ENCODE peak calls at places on chromosomes 3 and 15, in nine cellular contexts. One of them, this sample, is unnamed.
A peak's percentile ranks its signal among the peaks of the same experiment; 100 is the strongest.

GRCh38 chr3:168360993-168361392 is 265.3 kb upstream of the GOLIM4 start:
- DNase-seq in WTC11: no peak
- DNase-seq in nephron progenitor cell: no peak
- DNase-seq in B cell: no peak
- DNase-seq in spleen: no peak
- DNase-seq in activated CD8-positive, alpha-beta T cell treated with anti-CD3 and anti-CD28 coated beads for 36 hours: no peak
- DNase-seq in RWPE1: no peak
- DNase-seq in heart left ventricle: no peak
- DNase-seq in fibroblast of mammary gland: no peak
- DNase-seq in this sample: no peak

GRCh38 chr15:25691544-25692430 is 171.3 kb downstream of the ATP10A start:
- DNase-seq in B cell: no peak
- DNase-seq in RWPE1: no peak
- DNase-seq in nephron progenitor cell: no peak
- DNase-seq in fibroblast of mammary gland: peak; percentile 59
- DNase-seq in activated CD8-positive, alpha-beta T cell treated with anti-CD3 and anti-CD28 coated beads for 36 hours: no peak
- DNase-seq in spleen: peak; percentile 39
- DNase-seq in heart left ventricle: no peak
- DNase-seq in WTC11: no peak
- DNase-seq in this sample: no peak

GRCh38 chr15:62035256-62035908 is 24.9 kb downstream of the VPS13C start:
- DNase-seq in activated CD8-positive, alpha-beta T cell treated with anti-CD3 and anti-CD28 coated beads for 36 hours: no peak
- DNase-seq in RWPE1: peak; percentile 44
- DNase-seq in spleen: no peak
- DNase-seq in B cell: no peak
- DNase-seq in heart left ventricle: no peak
- DNase-seq in WTC11: no peak
- DNase-seq in nephron progenitor cell: no peak
- DNase-seq in fibroblast of mammary gland: peak; percentile 76
- DNase-seq in this sample: no peak

GRCh38 chr15:85037617-85038016 is 56.0 kb downstream of the PDE8A start:
- DNase-seq in heart left ventricle: no peak
- DNase-seq in activated CD8-positive, alpha-beta T cell treated with anti-CD3 and anti-CD28 coated beads for 36 hours: no peak
- DNase-seq in spleen: no peak
- DNase-seq in B cell: no peak
- DNase-seq in WTC11: no peak
- DNase-seq in RWPE1: no peak
- DNase-seq in nephron progenitor cell: no peak
- DNase-seq in fibroblast of mammary gland: no peak
- DNase-seq in this sample: no peak

GRCh38 chr15:68666120-68666811 is 87.5 kb downstream of the CORO2B start:
- DNase-seq in heart left ventricle: no peak
- DNase-seq in nephron progenitor cell: no peak
- DNase-seq in spleen: peak; percentile 36
- DNase-seq in B cell: no peak
- DNase-seq in fibroblast of mammary gland: no peak
- DNase-seq in RWPE1: no peak
- DNase-seq in WTC11: peak; percentile 24
- DNase-seq in activated CD8-positive, alpha-beta T cell treated with anti-CD3 and anti-CD28 coated beads for 36 hours: no peak
- DNase-seq in this sample: no peak

GRCh38 chr3:112856537-112856936 is 9.9 kb upstream of the CD200R1L start:
- DNase-seq in spleen: no peak
- DNase-seq in B cell: peak; percentile 43
- DNase-seq in heart left ventricle: no peak
- DNase-seq in WTC11: no peak
- DNase-seq in RWPE1: no peak
- DNase-seq in fibroblast of mammary gland: no peak
- DNase-seq in activated CD8-positive, alpha-beta T cell treated with anti-CD3 and anti-CD28 coated beads for 36 hours: peak; percentile 17
- DNase-seq in nephron progenitor cell: no peak
- DNase-seq in this sample: no peak

GRCh38 chr3:38590521-38590920 is 59.0 kb downstream of the SCN5A start:
- DNase-seq in WTC11: no peak
- DNase-seq in RWPE1: no peak
- DNase-seq in spleen: no peak
- DNase-seq in nephron progenitor cell: no peak
- DNase-seq in activated CD8-positive, alpha-beta T cell treated with anti-CD3 and anti-CD28 coated beads for 36 hours: no peak
- DNase-seq in heart left ventricle: no peak
- DNase-seq in fibroblast of mammary gland: no peak
- DNase-seq in B cell: peak; percentile 28
- DNase-seq in this sample: no peak

GRCh38 chr15:45435124-45435903 is 57.0 kb upstream of the GATM start:
- DNase-seq in heart left ventricle: no peak
- DNase-seq in activated CD8-positive, alpha-beta T cell treated with anti-CD3 and anti-CD28 coated beads for 36 hours: no peak
- DNase-seq in nephron progenitor cell: no peak
- DNase-seq in WTC11: no peak
- DNase-seq in spleen: no peak
- DNase-seq in B cell: no peak
- DNase-seq in fibroblast of mammary gland: no peak
- DNase-seq in RWPE1: no peak
- DNase-seq in this sample: no peak

GRCh38 chr3:5565026-5565425 is 377.5 kb downstream of the EDEM1 start:
- DNase-seq in activated CD8-positive, alpha-beta T cell treated with anti-CD3 and anti-CD28 coated beads for 36 hours: no peak
- DNase-seq in RWPE1: no peak
- DNase-seq in WTC11: no peak
- DNase-seq in nephron progenitor cell: no peak
- DNase-seq in spleen: no peak
- DNase-seq in B cell: no peak
- DNase-seq in heart left ventricle: no peak
- DNase-seq in fibroblast of mammary gland: no peak
- DNase-seq in this sample: no peak

GRCh38 chr3:152071924-152072323 is 196.8 kb upstream of the MBNL1 start:
- DNase-seq in B cell: no peak
- DNase-seq in nephron progenitor cell: no peak
- DNase-seq in heart left ventricle: no peak
- DNase-seq in RWPE1: peak; percentile 45
- DNase-seq in fibroblast of mammary gland: peak; percentile 73
- DNase-seq in spleen: no peak
- DNase-seq in activated CD8-positive, alpha-beta T cell treated with anti-CD3 and anti-CD28 coated beads for 36 hours: peak; percentile 6
- DNase-seq in WTC11: no peak
- DNase-seq in this sample: peak; percentile 20

GRCh38 chr3:152079980-152080379 is 188.7 kb upstream of the MBNL1 start:
- DNase-seq in spleen: no peak
- DNase-seq in fibroblast of mammary gland: no peak
- DNase-seq in RWPE1: no peak
- DNase-seq in B cell: no peak
- DNase-seq in activated CD8-positive, alpha-beta T cell treated with anti-CD3 and anti-CD28 coated beads for 36 hours: no peak
- DNase-seq in WTC11: no peak
- DNase-seq in nephron progenitor cell: no peak
- DNase-seq in heart left ventricle: no peak
- DNase-seq in this sample: no peak

GRCh38 chr3:152071315-152071714 is 197.4 kb upstream of the MBNL1 start:
- DNase-seq in fibroblast of mammary gland: no peak
- DNase-seq in activated CD8-positive, alpha-beta T cell treated with anti-CD3 and anti-CD28 coated beads for 36 hours: no peak
- DNase-seq in WTC11: no peak
- DNase-seq in spleen: no peak
- DNase-seq in B cell: no peak
- DNase-seq in RWPE1: no peak
- DNase-seq in heart left ventricle: no peak
- DNase-seq in nephron progenitor cell: no peak
- DNase-seq in this sample: no peak

GRCh38 chr3:152073267-152073666 is 195.5 kb upstream of the MBNL1 start:
- DNase-seq in nephron progenitor cell: no peak
- DNase-seq in spleen: no peak
- DNase-seq in B cell: no peak
- DNase-seq in WTC11: no peak
- DNase-seq in activated CD8-positive, alpha-beta T cell treated with anti-CD3 and anti-CD28 coated beads for 36 hours: no peak
- DNase-seq in heart left ventricle: no peak
- DNase-seq in RWPE1: no peak
- DNase-seq in fibroblast of mammary gland: peak; percentile 69
- DNase-seq in this sample: no peak

GRCh38 chr3:152076148-152076547 is 192.6 kb upstream of the MBNL1 start:
- DNase-seq in nephron progenitor cell: no peak
- DNase-seq in B cell: no peak
- DNase-seq in WTC11: no peak
- DNase-seq in activated CD8-positive, alpha-beta T cell treated with anti-CD3 and anti-CD28 coated beads for 36 hours: no peak
- DNase-seq in heart left ventricle: no peak
- DNase-seq in spleen: no peak
- DNase-seq in fibroblast of mammary gland: peak; percentile 50
- DNase-seq in RWPE1: no peak
- DNase-seq in this sample: no peak
- TF ChIP-seq CTCF in nephron progenitor cell: no peak
- TF ChIP-seq CTCF in B cell: no peak
- TF ChIP-seq CTCF in WTC11: no peak
- TF ChIP-seq CTCF in activated CD8-positive, alpha-beta T cell treated with anti-CD3 and anti-CD28 coated beads for 36 hours: no peak
- TF ChIP-seq CTCF in heart left ventricle: no peak
- TF ChIP-seq CTCF in spleen: no peak
- TF ChIP-seq CTCF in fibroblast of mammary gland: peak; percentile 24
- TF ChIP-seq CTCF in RWPE1: no peak
- TF ChIP-seq CTCF in this sample: no peak

GRCh38 chr15:92069308-92070244 is 216.1 kb downstream of the SLCO3A1 start:
- DNase-seq in heart left ventricle: no peak
- DNase-seq in activated CD8-positive, alpha-beta T cell treated with anti-CD3 and anti-CD28 coated beads for 36 hours: peak; percentile 61
- DNase-seq in RWPE1: peak; percentile 91
- DNase-seq in spleen: no peak
- DNase-seq in nephron progenitor cell: no peak
- DNase-seq in B cell: no peak
- DNase-seq in fibroblast of mammary gland: peak; percentile 84
- DNase-seq in WTC11: no peak
- DNase-seq in this sample: peak; percentile 13

GRCh38 chr15:92074161-92074560 is 220.7 kb downstream of the SLCO3A1 start:
- DNase-seq in RWPE1: no peak
- DNase-seq in fibroblast of mammary gland: no peak
- DNase-seq in WTC11: no peak
- DNase-seq in B cell: no peak
- DNase-seq in spleen: no peak
- DNase-seq in nephron progenitor cell: no peak
- DNase-seq in activated CD8-positive, alpha-beta T cell treated with anti-CD3 and anti-CD28 coated beads for 36 hours: no peak
- DNase-seq in heart left ventricle: no peak
- DNase-seq in this sample: no peak

GRCh38 chr15:92073044-92073785 is 219.7 kb downstream of the SLCO3A1 start:
- DNase-seq in activated CD8-positive, alpha-beta T cell treated with anti-CD3 and anti-CD28 coated beads for 36 hours: no peak
- DNase-seq in B cell: no peak
- DNase-seq in RWPE1: no peak
- DNase-seq in WTC11: no peak
- DNase-seq in spleen: no peak
- DNase-seq in fibroblast of mammary gland: peak; percentile 36
- DNase-seq in nephron progenitor cell: no peak
- DNase-seq in heart left ventricle: no peak
- DNase-seq in this sample: no peak

GRCh38 chr15:92068121-92068520 is 214.6 kb downstream of the SLCO3A1 start:
- DNase-seq in B cell: no peak
- DNase-seq in fibroblast of mammary gland: peak; percentile 45
- DNase-seq in RWPE1: no peak
- DNase-seq in spleen: no peak
- DNase-seq in nephron progenitor cell: no peak
- DNase-seq in heart left ventricle: no peak
- DNase-seq in activated CD8-positive, alpha-beta T cell treated with anti-CD3 and anti-CD28 coated beads for 36 hours: peak; percentile 8
- DNase-seq in WTC11: no peak
- DNase-seq in this sample: peak; percentile 11

DNA sequence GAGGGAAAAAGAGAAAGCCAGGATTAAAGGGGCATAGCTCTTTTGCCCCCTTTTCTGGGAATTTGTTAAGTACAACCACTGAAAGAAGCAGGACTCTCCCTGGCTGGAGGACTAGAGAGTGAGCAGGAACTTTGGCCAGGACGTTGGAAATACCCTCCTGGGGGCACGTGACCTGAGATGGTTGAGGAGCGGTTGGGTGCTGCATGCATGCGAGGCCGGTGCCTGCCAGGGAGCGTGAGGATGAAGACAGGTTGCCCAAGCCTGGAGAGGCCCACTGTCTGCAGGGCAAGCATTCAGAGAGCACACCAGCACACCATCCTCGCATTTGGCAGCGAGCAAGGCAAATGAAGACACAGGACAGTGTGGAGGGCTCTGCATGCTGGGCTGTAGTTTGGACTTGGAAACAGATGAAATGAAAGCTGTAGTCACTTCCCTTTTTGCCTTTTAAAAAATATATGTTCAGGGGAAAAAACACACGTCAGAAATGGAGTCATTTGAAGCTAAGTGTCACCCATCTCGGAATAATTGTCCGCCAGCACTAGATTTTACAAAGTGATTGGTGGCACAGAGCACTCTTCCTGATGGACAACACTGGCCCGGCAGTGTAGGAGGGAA is 217.6 kb downstream of the SLCO3A1 start:
- DNase-seq in nephron progenitor cell: no peak
- DNase-seq in spleen: no peak
- DNase-seq in B cell: no peak
- DNase-seq in heart left ventricle: no peak
- DNase-seq in activated CD8-positive, alpha-beta T cell treated with anti-CD3 and anti-CD28 coated beads for 36 hours: no peak
- DNase-seq in WTC11: no peak
- DNase-seq in fibroblast of mammary gland: no peak
- DNase-seq in RWPE1: no peak
- DNase-seq in this sample: no peak
- TF ChIP-seq CTCF in nephron progenitor cell: no peak
- TF ChIP-seq CTCF in spleen: no peak
- TF ChIP-seq CTCF in B cell: no peak
- TF ChIP-seq CTCF in heart left ventricle: no peak
- TF ChIP-seq CTCF in activated CD8-positive, alpha-beta T cell treated with anti-CD3 and anti-CD28 coated beads for 36 hours: no peak
- TF ChIP-seq CTCF in WTC11: no peak
- TF ChIP-seq CTCF in fibroblast of mammary gland: no peak
- TF ChIP-seq CTCF in RWPE1: no peak
- TF ChIP-seq CTCF in this sample: no peak

GRCh38 chr15:72227720-72228119 is 3.3 kb downstream of the PKM start:
- DNase-seq in B cell: no peak
- DNase-seq in fibroblast of mammary gland: no peak
- DNase-seq in WTC11: no peak
- DNase-seq in heart left ventricle: no peak
- DNase-seq in spleen: no peak
- DNase-seq in nephron progenitor cell: no peak
- DNase-seq in RWPE1: no peak
- DNase-seq in activated CD8-positive, alpha-beta T cell treated with anti-CD3 and anti-CD28 coated beads for 36 hours: peak; percentile 30
- DNase-seq in this sample: no peak

GRCh38 chr15:72227192-72227586 is 3.8 kb downstream of the PKM start:
- DNase-seq in WTC11: no peak
- DNase-seq in activated CD8-positive, alpha-beta T cell treated with anti-CD3 and anti-CD28 coated beads for 36 hours: peak; percentile 73
- DNase-seq in fibroblast of mammary gland: peak; percentile 92
- DNase-seq in nephron progenitor cell: no peak
- DNase-seq in B cell: no peak
- DNase-seq in heart left ventricle: no peak
- DNase-seq in RWPE1: peak; percentile 86
- DNase-seq in spleen: no peak
- DNase-seq in this sample: no peak

GRCh38 chr15:72220678-72221077 is 10.3 kb downstream of the PKM start:
- DNase-seq in nephron progenitor cell: no peak
- DNase-seq in fibroblast of mammary gland: no peak
- DNase-seq in heart left ventricle: no peak
- DNase-seq in spleen: no peak
- DNase-seq in RWPE1: no peak
- DNase-seq in B cell: no peak
- DNase-seq in activated CD8-positive, alpha-beta T cell treated with anti-CD3 and anti-CD28 coated beads for 36 hours: no peak
- DNase-seq in WTC11: no peak
- DNase-seq in this sample: no peak

GRCh38 chr15:72217216-72217615 is 13.8 kb downstream of the PKM start:
- DNase-seq in B cell: no peak
- DNase-seq in nephron progenitor cell: no peak
- DNase-seq in RWPE1: no peak
- DNase-seq in activated CD8-positive, alpha-beta T cell treated with anti-CD3 and anti-CD28 coated beads for 36 hours: no peak
- DNase-seq in spleen: no peak
- DNase-seq in WTC11: no peak
- DNase-seq in heart left ventricle: no peak
- DNase-seq in fibroblast of mammary gland: no peak
- DNase-seq in this sample: no peak

GRCh38 chr15:72222433-72222832 is 8.6 kb downstream of the PKM start:
- DNase-seq in B cell: no peak
- DNase-seq in WTC11: no peak
- DNase-seq in spleen: no peak
- DNase-seq in activated CD8-positive, alpha-beta T cell treated with anti-CD3 and anti-CD28 coated beads for 36 hours: no peak
- DNase-seq in nephron progenitor cell: no peak
- DNase-seq in RWPE1: peak; percentile 96
- DNase-seq in heart left ventricle: no peak
- DNase-seq in fibroblast of mammary gland: peak; percentile 37
- DNase-seq in this sample: no peak
- TF ChIP-seq CTCF in B cell: no peak
- TF ChIP-seq CTCF in WTC11: no peak
- TF ChIP-seq CTCF in spleen: no peak
- TF ChIP-seq CTCF in activated CD8-positive, alpha-beta T cell treated with anti-CD3 and anti-CD28 coated beads for 36 hours: no peak
- TF ChIP-seq CTCF in nephron progenitor cell: no peak
- TF ChIP-seq CTCF in RWPE1: no peak
- TF ChIP-seq CTCF in heart left ventricle: no peak
- TF ChIP-seq CTCF in fibroblast of mammary gland: no peak
- TF ChIP-seq CTCF in this sample: no peak

GRCh38 chr3:143594217-143594616 is 254.1 kb downstream of the SLC9A9 start:
- DNase-seq in WTC11: no peak
- DNase-seq in activated CD8-positive, alpha-beta T cell treated with anti-CD3 and anti-CD28 coated beads for 36 hours: no peak
- DNase-seq in spleen: no peak
- DNase-seq in B cell: no peak
- DNase-seq in fibroblast of mammary gland: no peak
- DNase-seq in heart left ventricle: no peak
- DNase-seq in nephron progenitor cell: no peak
- DNase-seq in RWPE1: no peak
- DNase-seq in this sample: no peak
- TF ChIP-seq CTCF in WTC11: no peak
- TF ChIP-seq CTCF in activated CD8-positive, alpha-beta T cell treated with anti-CD3 and anti-CD28 coated beads for 36 hours: no peak
- TF ChIP-seq CTCF in spleen: no peak
- TF ChIP-seq CTCF in B cell: no peak
- TF ChIP-seq CTCF in fibroblast of mammary gland: no peak
- TF ChIP-seq CTCF in heart left ventricle: no peak
- TF ChIP-seq CTCF in nephron progenitor cell: no peak
- TF ChIP-seq CTCF in RWPE1: no peak
- TF ChIP-seq CTCF in this sample: no peak